ENCODE peak calls at places on chromosomes 4 and X, in four cellular contexts. M, H, L and T are unnamed samples.

GRCh38 chrX:110120025-110120424 is 117.1 kb downstream of the TMEM164 start:
- DNase-seq in L (no peak), M (peak), H (no peak), T (no peak)

GRCh38 chrX:121958886-121959285 is 911.5 kb downstream of the GLUD2 start:
- DNase-seq in H (no peak), L (no peak), M (no peak), T (no peak)

GRCh38 chr4:4596720-4597119 is 54.9 kb upstream of the STX18 start:
- DNase-seq in L (no peak), H (no peak), M (no peak), T (no peak)

GRCh38 chr4:181802207-181802606 is 441.0 kb upstream of the TENM3 start:
- DNase-seq in H (no peak), L (no peak), M (no peak), T (no peak)

GRCh38 chr4:59689149-59689548 is 1511.0 kb upstream of the ADGRL3 start:
- DNase-seq in H (no peak), M (no peak), L (peak), T (no peak)

GRCh38 chr4:156971623-156972369 is at the start of gene PDGFC:
- DNase-seq in H (no peak), L (peak), M (peak), T (peak)

GRCh38 chr4:7653510-7654414 is 219.0 kb upstream of the PSAPL1 start:
- DNase-seq in L (no peak), H (no peak), M (no peak), T (no peak)

GRCh38 chr4:23225024-23225423 is 532.3 kb downstream of the GBA3 start:
- DNase-seq in M (no peak), L (no peak), H (no peak), T (no peak)

GRCh38 chrX:53594354-53594753 is 92.2 kb downstream of the HUWE1 start:
- DNase-seq in L (no peak), M (no peak), H (no peak), T (no peak)

GRCh38 chr4:183256756-183257385 is 63.2 kb downstream of the CLDN22 start:
- DNase-seq in H (peak), L (peak), M (no peak), T (peak)

GRCh38 chr4:106806158-106806797 is 229.8 kb downstream of the DKK2 start:
- DNase-seq in H (no peak), M (no peak), L (no peak), T (no peak)

GRCh38 chrX:136588060-136588459 is 56.0 kb downstream of the VGLL1 start:
- DNase-seq in H (no peak), M (no peak), L (no peak), T (no peak)

GRCh38 chrX:88284844-88285243 is 462.2 kb upstream of the CPXCR1 start:
- DNase-seq in L (peak), H (no peak), M (no peak), T (no peak)

GRCh38 chrX:13764765-13765164 is 30.2 kb downstream of the OFD1 start:
- DNase-seq in H (no peak), L (no peak), M (no peak), T (no peak)

GRCh38 chrX:107775734-107776511 is at the start of gene TSC22D3:
- DNase-seq in H (peak), L (peak), M (peak), T (peak)

GRCh38 chrX:92247076-92247475 is 467.9 kb downstream of the PCDH11X start:
- DNase-seq in H (no peak), M (no peak), L (no peak), T (no peak)

GRCh38 chr4:16585053-16585452 is 313.4 kb downstream of the LDB2 start:
- DNase-seq in L (no peak), M (no peak), H (no peak), T (no peak)

GRCh38 chrX:10754445-10754844 is 134.1 kb upstream of the MID1 start:
- DNase-seq in L (no peak), M (no peak), H (no peak), T (no peak)

GRCh38 chr4:109648997-109649575 is 54.2 kb downstream of the CASP6 start:
- DNase-seq in L (no peak), M (no peak), H (no peak), T (no peak)

GRCh38 chr4:158649111-158649680 is 22.5 kb downstream of the C4orf46 start:
- DNase-seq in M (no peak), L (no peak), H (no peak), T (no peak)

GRCh38 chr4:113474017-113474416 is 287.5 kb downstream of the CAMK2D start:
- DNase-seq in H (no peak), L (no peak), M (no peak), T (no peak)

GRCh38 chrX:70527053-70527452 is 82.4 kb downstream of the DLG3 start:
- DNase-seq in L (no peak), M (no peak), H (no peak), T (no peak)

GRCh38 chr4:2950221-2950989 is 12.8 kb downstream of the NOP14 start:
- DNase-seq in L (peak), M (no peak), H (no peak), T (no peak)

GRCh38 chr4:48331577-48332340 is 9.6 kb upstream of the SLAIN2 start:
- DNase-seq in H (no peak), M (no peak), L (no peak), T (no peak)

GRCh38 chrX:145190801-145191389 is 56.4 kb upstream of the SPANXN1 start:
- DNase-seq in L (no peak), M (no peak), H (no peak), T (no peak)

GRCh38 chr4:169074117-169074516 is 64.1 kb upstream of the CBR4 start:
- DNase-seq in H (no peak), L (no peak), M (no peak), T (no peak)

GRCh38 chr4:168848977-168849687 is 160.9 kb downstream of the CBR4 start:
- DNase-seq in M (no peak), H (no peak), L (no peak), T (no peak)

GRCh38 chrX:48677456-48678030 is 6.1 kb upstream of the WAS start:
- DNase-seq in L (peak), M (no peak), H (no peak), T (peak)

GRCh38 chr4:15918484-15919129 is 19.9 kb downstream of the FGFBP1 start:
- DNase-seq in L (no peak), H (no peak), M (no peak), T (no peak)

GRCh38 chr4:94595880-94596483 is 144.2 kb downstream of the PDLIM5 start:
- DNase-seq in M (no peak), H (no peak), L (no peak), T (no peak)

GRCh38 chr4:71188197-71188625 is 150.6 kb upstream of the SLC4A4 start:
- DNase-seq in H (no peak), M (no peak), L (no peak), T (no peak)

GRCh38 chrX:9130031-9130430 is 96.1 kb upstream of the FAM9B start:
- DNase-seq in H (no peak), M (no peak), L (no peak), T (no peak)

GRCh38 chrX:139967300-139967699 is 2.0 kb upstream of the CXorf66 start:
- DNase-seq in H (no peak), L (peak), M (no peak), T (no peak)

GRCh38 chr4:169621754-169622481 is 1.5 kb downstream of the CLCN3 start:
- DNase-seq in H (no peak), M (no peak), L (no peak), T (no peak)

GRCh38 chr4:17027495-17027894 is 129.1 kb upstream of the LDB2 start:
- DNase-seq in H (no peak), M (no peak), L (no peak), T (no peak)

GRCh38 chr4:65580551-65580950 is 89.7 kb downstream of the EPHA5 start:
- DNase-seq in M (no peak), H (no peak), L (no peak), T (no peak)
- TF ChIP-seq CTCF in M (no peak), H (no peak), L (no peak), T (no peak)

GRCh38 chrX:128460835-128461234 is 408.6 kb upstream of the ACTRT1 start:
- DNase-seq in M (no peak), H (no peak), L (no peak), T (no peak)
- TF ChIP-seq CTCF in M (no peak), H (no peak), L (no peak), T (no peak)

GRCh38 chr4:111933703-111934102 is 211.6 kb upstream of the FAM241A start:
- DNase-seq in M (no peak), H (no peak), L (no peak), T (no peak)

GRCh38 chr4:111941957-111942356 is 203.3 kb upstream of the FAM241A start:
- DNase-seq in H (no peak), M (no peak), L (no peak), T (no peak)

GRCh38 chr4:111934294-111934693 is 211.0 kb upstream of the FAM241A start:
- DNase-seq in L (no peak), H (no peak), M (no peak), T (no peak)

GRCh38 chr4:111937368-111937767 is 207.9 kb upstream of the FAM241A start:
- DNase-seq in M (no peak), L (no peak), H (no peak), T (no peak)
- TF ChIP-seq CTCF in M (no peak), L (no peak), H (no peak), T (no peak)

DNA sequence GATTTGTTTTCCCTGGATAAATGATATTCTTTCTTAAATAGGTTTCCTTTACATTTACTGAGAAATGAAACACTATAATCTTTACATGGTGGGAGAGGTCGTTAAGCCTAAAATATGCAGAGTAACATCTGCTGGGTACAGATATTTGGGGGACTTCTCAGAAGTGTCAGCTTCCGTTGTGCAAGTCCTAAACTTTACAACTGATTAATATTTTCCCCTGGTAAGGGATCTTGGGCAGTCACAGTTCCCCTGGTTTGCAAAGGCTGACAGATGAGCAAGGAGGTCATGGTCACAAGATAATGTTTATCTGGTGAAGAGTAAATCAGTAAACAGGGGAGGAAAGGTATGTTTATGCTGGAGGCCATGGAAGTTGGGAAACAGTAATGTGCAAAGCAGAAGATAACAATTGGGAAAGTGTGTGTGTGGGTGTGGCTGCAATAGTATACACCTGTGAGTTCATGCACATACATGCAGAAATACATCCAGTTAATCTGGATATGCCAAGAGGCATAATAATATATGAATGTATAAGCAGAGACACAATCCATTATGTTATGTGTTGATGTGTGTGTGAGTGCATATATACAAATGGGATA is 508.2 kb upstream of the FAM241A start:
- DNase-seq in L (no peak), M (no peak), H (no peak), T (no peak)
- TF ChIP-seq CTCF in L (no peak), M (no peak), H (no peak), T (no peak)